ENCODE peak calls at places on chromosomes 12 and 14, in four cellular contexts. G, T, P and X are unnamed samples.

GRCh38 chr12:71599213-71599612 is 64.4 kb downstream of the ZFC3H1 start:
- DNase-seq in G (no peak), T (no peak), P (no peak), X (no peak)

GRCh38 chr14:96852823-96853422 is 55.7 kb downstream of the VRK1 start:
- DNase-seq in G (peak), P (peak), T (peak), X (no peak)

GRCh38 chr12:75705749-75706719 is 194.6 kb upstream of the KRR1 start:
- DNase-seq in T (no peak), P (no peak), G (peak), X (no peak)

GRCh38 chr12:43921666-43922337 is 85.9 kb downstream of the TMEM117 start:
- DNase-seq in T (no peak), G (no peak), P (no peak), X (no peak)

GRCh38 chr12:124796303-124796957 is 67.2 kb downstream of the SCARB1 start:
- DNase-seq in G (no peak), P (no peak), T (no peak), X (no peak)

GRCh38 chr14:101071493-101071891 is 168.0 kb upstream of the RTL1 start:
- DNase-seq in P (no peak), T (no peak), G (no peak), X (peak)

GRCh38 chr12:119178544-119179334 is at the start of gene HSPB8:
- DNase-seq in T (no peak), P (peak), G (peak), X (peak)

GRCh38 chr14:90645842-90646443 is 170.3 kb downstream of the TTC7B start:
- DNase-seq in G (no peak), T (no peak), P (peak), X (peak)

GRCh38 chr14:68711551-68712437 is 81.1 kb downstream of the ZFP36L1 start:
- DNase-seq in G (no peak), T (no peak), P (no peak), X (no peak)

GRCh38 chr14:73397810-73398209 is 60.5 kb downstream of the NUMB start:
- DNase-seq in G (no peak), P (no peak), T (no peak), X (no peak)

GRCh38 chr12:110860833-110861291 is 14.1 kb downstream of the CCDC63 start:
- DNase-seq in G (no peak), P (no peak), T (no peak), X (no peak)

GRCh38 chr12:67034110-67034879 is 234.9 kb upstream of the CAND1 start:
- DNase-seq in T (no peak), P (no peak), G (no peak), X (no peak)

GRCh38 chr14:55819610-55820304 is 239.8 kb downstream of the KTN1 start:
- DNase-seq in G (no peak), T (peak), P (no peak), X (no peak)

GRCh38 chr12:12835378-12836145 is 22.4 kb downstream of the DDX47 start:
- DNase-seq in P (no peak), T (no peak), G (peak), X (no peak)

GRCh38 chr14:86777950-86778602 is 1214.9 kb downstream of the GALC start:
- DNase-seq in P (peak), G (no peak), T (no peak), X (no peak)

GRCh38 chr12:57456145-57456700 is 1.1 kb downstream of the INHBE start:
- DNase-seq in P (peak), G (no peak), T (no peak), X (peak)

GRCh38 chr14:50874842-50875241 is 3.0 kb downstream of the ABHD12B start:
- DNase-seq in P (peak), T (no peak), G (no peak), X (no peak)

GRCh38 chr14:68553326-68553725 is 239.5 kb downstream of the ZFP36L1 start:
- DNase-seq in G (no peak), P (no peak), T (no peak), X (no peak)

GRCh38 chr12:120231316-120232011 is 30.6 kb upstream of the RPLP0 start:
- DNase-seq in P (peak), G (peak), T (no peak), X (peak)

GRCh38 chr12:53624956-53625355 is 1.2 kb downstream of the ATF7 start:
- DNase-seq in T (no peak), G (peak), P (no peak), X (no peak)

GRCh38 chr14:77565289-77566081 is 51.0 kb downstream of the SPTLC2 start:
- DNase-seq in T (no peak), G (no peak), P (no peak), X (no peak)

GRCh38 chr12:82660541-82661325 is 26.0 kb upstream of the TMTC2 start:
- DNase-seq in T (no peak), P (no peak), G (no peak), X (no peak)

GRCh38 chr14:88879016-88879415 is 54.6 kb downstream of the TTC8 start:
- DNase-seq in P (no peak), T (no peak), G (no peak), X (no peak)

GRCh38 chr12:68794653-68795253 is 13.2 kb upstream of the MDM2 start:
- DNase-seq in P (no peak), T (no peak), G (no peak), X (no peak)

GRCh38 chr12:11877869-11878780 is 192.6 kb upstream of the BCL2L14 start:
- DNase-seq in P (no peak), G (no peak), T (no peak), X (no peak)

GRCh38 chr12:43789941-43790340 is 16.2 kb downstream of the TWF1 start:
- DNase-seq in P (no peak), G (no peak), T (no peak), X (no peak)

GRCh38 chr14:68633131-68633991 is 159.5 kb downstream of the ZFP36L1 start:
- DNase-seq in G (no peak), P (no peak), T (no peak), X (no peak)

GRCh38 chr14:50943261-50943942 is 881 bp downstream of the PYGL start:
- DNase-seq in T (no peak), G (peak), P (peak), X (peak)

GRCh38 chr12:530308-530707 is 70.6 kb downstream of the B4GALNT3 start:
- DNase-seq in G (no peak), T (no peak), P (no peak), X (no peak)

GRCh38 chr12:126874427-126875026 is 1392.4 kb upstream of the TMEM132C start:
- DNase-seq in P (peak), G (peak), T (peak), X (peak)

GRCh38 chr12:110102255-110102654 is 21.9 kb upstream of the IFT81 start:
- DNase-seq in G (peak), T (no peak), P (peak), X (peak)

GRCh38 chr12:44159211-44159610 is 323.3 kb downstream of the TMEM117 start:
- DNase-seq in P (peak), T (no peak), G (no peak), X (no peak)

GRCh38 chr12:6644903-6645302 is 2.3 kb downstream of the ACRBP start:
- DNase-seq in T (no peak), P (no peak), G (no peak), X (peak)

GRCh38 chr12:95717336-95717928 is 73.1 kb downstream of the NTN4 start:
- DNase-seq in G (no peak), P (no peak), T (no peak), X (no peak)

GRCh38 chr12:122031342-122032216 is 9.9 kb downstream of the BCL7A start:
- DNase-seq in T (no peak), G (peak), P (no peak), X (peak)

GRCh38 chr12:131112690-131113290 is 159.1 kb downstream of the ADGRD1 start:
- DNase-seq in G (no peak), T (no peak), P (no peak), X (no peak)

GRCh38 chr12:117408161-117408791 is 46.9 kb upstream of the NOS1 start:
- DNase-seq in G (no peak), P (no peak), T (no peak), X (no peak)

GRCh38 chr12:6193853-6194815 is 6.1 kb upstream of the CD9 start:
- DNase-seq in T (no peak), G (no peak), P (no peak), X (peak)

GRCh38 chr14:37061697-37062096 is 110.7 kb downstream of the SLC25A21 start:
- DNase-seq in P (no peak), T (no peak), G (no peak), X (no peak)

GRCh38 chr14:94679106-94679819 is 67.1 kb downstream of the SERPINA3 start:
- DNase-seq in T (no peak), P (no peak), G (no peak), X (no peak)
- TF ChIP-seq ETV6 in T (no peak), P (no peak), G (no peak), X (no peak)

GRCh38 chr12:4719821-4720636 is at the start of gene GALNT8:
- DNase-seq in T (no peak), P (no peak), G (no peak), X (no peak)

GRCh38 chr12:4720637-4720995 is 416 bp downstream of the GALNT8 start:
- DNase-seq in P (no peak), G (no peak), T (no peak), X (no peak)

GRCh38 chr12:4717806-4718205 is 2.4 kb upstream of the GALNT8 start:
- DNase-seq in G (no peak), P (no peak), T (no peak), X (no peak)

GRCh38 chr12:4714879-4715278 is 5.3 kb upstream of the GALNT8 start:
- DNase-seq in T (no peak), P (no peak), G (no peak), X (no peak)
- TF ChIP-seq CTCF in T (no peak), P (no peak), G (no peak), X (no peak)

GRCh38 chr12:79056775-79057174 is 192.2 kb downstream of the SYT1 start:
- DNase-seq in G (no peak), T (no peak), P (no peak), X (no peak)
- TF ChIP-seq ETV6 in G (no peak), T (no peak), P (no peak), X (no peak)

GRCh38 chr12:20946732-20947131 is 136.2 kb downstream of the SLCO1B3 start:
- DNase-seq in P (peak), T (no peak), G (peak), X (peak)
- TF ChIP-seq CTCF in P (peak), T (peak), G (peak), X (peak)

GRCh38 chr14:62501021-62501750 is 544.1 kb downstream of the KCNH5 start:
- DNase-seq in T (no peak), G (no peak), P (no peak), X (no peak)

GRCh38 chr14:62505045-62505444 is 540.2 kb downstream of the KCNH5 start:
- DNase-seq in G (no peak), T (no peak), P (no peak), X (no peak)
- TF ChIP-seq ETV6 in G (no peak), T (no peak), P (no peak), X (no peak)